ENCODE peak calls at places on chromosomes 4 and X, in nine cellular contexts. B is activated T-cell treated with anti-CD3 and anti-CD28 coated beads for 48 hours, W is brain microvascular endothelial cell, H is Calu3, T is NCI-H1417, Y is glutamatergic neuron, E is nephron progenitor cell, C is ACHN, U is mammary epithelial cell. N is an unnamed sample.

GRCh38 chr4:17066241-17066640 is 167.8 kb upstream of the LDB2 start:
- DNase-seq in B (no peak), W (peak), H (no peak), T (no peak), Y (no peak), E (no peak), C (no peak), U (no peak), N (no peak)

GRCh38 chrX:125203737-125204578 is 115.7 kb upstream of the TEX13C start:
- DNase-seq in B (no peak), W (no peak), H (no peak), T (peak), Y (peak), E (peak), C (peak), U (peak), N (no peak)

GRCh38 chr4:77194366-77194765 is 37.4 kb downstream of the CCNG2 start:
- DNase-seq in B (no peak), W (no peak), H (no peak), T (no peak), Y (no peak), E (no peak), C (no peak), U (no peak), N (no peak)

GRCh38 chr4:1255151-1255550 is 6.2 kb upstream of the CTBP1 start:
- DNase-seq in B (no peak), W (no peak), H (no peak), T (no peak), Y (no peak), E (no peak), C (no peak), U (peak), N (no peak)

GRCh38 chr4:154559141-154559841 is 3.5 kb upstream of the FGB start:
- DNase-seq in B (no peak), W (peak), H (peak), T (peak), Y (no peak), E (peak), C (peak), U (peak), N (peak)

GRCh38 chr4:138175337-138175794 is 66.8 kb downstream of the SLC7A11 start:
- DNase-seq in B (no peak), W (peak), H (no peak), T (peak), Y (no peak), E (no peak), C (no peak), U (no peak), N (no peak)

GRCh38 chr4:7050481-7051143 is 7.4 kb downstream of the TADA2B start:
- DNase-seq in B (no peak), W (no peak), H (no peak), T (no peak), Y (no peak), E (no peak), C (no peak), U (no peak), N (no peak)

GRCh38 chr4:96472103-96472867 is 632.4 kb downstream of the PDHA2 start:
- DNase-seq in B (no peak), W (peak), H (peak), T (no peak), Y (no peak), E (no peak), C (no peak), U (no peak), N (no peak)

GRCh38 chr4:154519214-154519613 is 27.6 kb upstream of the DCHS2 start:
- DNase-seq in B (no peak), W (no peak), H (no peak), T (no peak), Y (no peak), E (no peak), C (no peak), U (no peak), N (no peak)

GRCh38 chrX:108332281-108332680 is 105.9 kb downstream of the COL4A6 start:
- DNase-seq in B (no peak), W (no peak), H (no peak), T (no peak), Y (no peak), E (no peak), C (no peak), U (no peak), N (no peak)

GRCh38 chr4:6568689-6569332 is 6.2 kb upstream of the MAN2B2 start:
- DNase-seq in B (no peak), W (peak), H (no peak), T (no peak), Y (no peak), E (no peak), C (peak), U (peak), N (peak)

GRCh38 chrX:109283870-109284269 is 198.0 kb downstream of the GUCY2F start:
- DNase-seq in B (no peak), W (no peak), H (no peak), T (no peak), Y (no peak), E (no peak), C (no peak), U (no peak), N (no peak)

GRCh38 chrX:1533083-1533482 is 3.9 kb downstream of the P2RY8 start:
- DNase-seq in B (no peak), W (no peak), H (no peak), T (no peak), Y (no peak), E (no peak), C (no peak), U (no peak), N (no peak)

GRCh38 chr4:131001371-131001770 is 1905.4 kb downstream of the C4orf33 start:
- DNase-seq in B (no peak), W (no peak), H (no peak), T (no peak), Y (no peak), E (no peak), C (no peak), U (peak), N (no peak)

GRCh38 chr4:7161721-7162214 is 30.6 kb upstream of the SORCS2 start:
- DNase-seq in B (no peak), W (no peak), H (no peak), T (no peak), Y (no peak), E (no peak), C (no peak), U (no peak), N (peak)

GRCh38 chr4:99915449-99915848 is 21.2 kb upstream of the LAMTOR3 start:
- DNase-seq in B (no peak), W (no peak), H (no peak), T (no peak), Y (no peak), E (no peak), C (no peak), U (no peak), N (no peak)

GRCh38 chr4:40628888-40629287 is 776 bp downstream of the RBM47 start:
- DNase-seq in B (no peak), W (no peak), H (no peak), T (no peak), Y (no peak), E (no peak), C (peak), U (no peak), N (no peak)

GRCh38 chr4:56575820-56576429 is 70.3 kb downstream of the ARL9 start:
- DNase-seq in B (no peak), W (no peak), H (no peak), T (peak), Y (no peak), E (no peak), C (peak), U (peak), N (peak)

GRCh38 chr4:158182736-158183135 is 9.9 kb upstream of the GASK1B start:
- DNase-seq in B (no peak), W (no peak), H (no peak), T (no peak), Y (no peak), E (no peak), C (no peak), U (no peak), N (no peak)

N was measured in skeletal muscle cell.